ENCODE peak calls at places on chromosomes 16 and 17, in eight cellular contexts. W, H, Z, K, Q, P, M and X are unnamed samples.

GRCh38 chr17:35448214-35448898 is at the start of gene SLFN13:
- DNase-seq in W (peak), H (peak), Z (peak), K (peak), Q (peak), P (no peak), M (peak), X (peak)

GRCh38 chr16:83470406-83470805 is 337.4 kb upstream of the HSBP1 start:
- DNase-seq in W (no peak), H (no peak), Z (no peak), K (peak), Q (no peak), P (no peak), M (no peak), X (no peak)

GRCh38 chr17:79041723-79042420 is 17.9 kb downstream of the C1QTNF1 start:
- DNase-seq in W (no peak), H (no peak), Z (no peak), K (no peak), Q (no peak), P (no peak), M (no peak), X (no peak)

GRCh38 chr16:6947291-6947690 is 385.4 kb upstream of the RBFOX1 start:
- DNase-seq in W (no peak), H (no peak), Z (no peak), K (no peak), Q (no peak), P (no peak), M (no peak), X (no peak)

GRCh38 chr16:12898556-12898955 is 2.8 kb upstream of the SHISA9 start:
- DNase-seq in W (peak), H (no peak), Z (no peak), K (no peak), Q (no peak), P (no peak), M (no peak), X (no peak)

GRCh38 chr16:56193951-56194726 is 2.9 kb downstream of the GNAO1 start:
- DNase-seq in W (peak), H (peak), Z (peak), K (peak), Q (peak), P (no peak), M (no peak), X (peak)

GRCh38 chr17:82103588-82104451 is 5.8 kb upstream of the FASN start:
- DNase-seq in W (peak), H (peak), Z (no peak), K (no peak), Q (no peak), P (no peak), M (no peak), X (no peak)

GRCh38 chr16:83602797-83603735 is 204.7 kb upstream of the HSBP1 start:
- DNase-seq in W (no peak), H (no peak), Z (no peak), K (no peak), Q (no peak), P (no peak), M (no peak), X (no peak)

GRCh38 chr16:12187939-12188673 is 211.6 kb downstream of the SNX29 start:
- DNase-seq in W (no peak), H (no peak), Z (no peak), K (peak), Q (no peak), P (peak), M (no peak), X (no peak)

GRCh38 chr17:14070344-14071007 is 1.2 kb downstream of the COX10 start:
- DNase-seq in W (no peak), H (no peak), Z (no peak), K (no peak), Q (no peak), P (no peak), M (no peak), X (no peak)

GRCh38 chr16:1102921-1103648 is 7.0 kb upstream of the C1QTNF8 start:
- DNase-seq in W (peak), H (peak), Z (peak), K (peak), Q (peak), P (no peak), M (peak), X (peak)

GRCh38 chr17:38883592-38884526 is 14.0 kb downstream of the LASP1 start:
- DNase-seq in W (no peak), H (no peak), Z (no peak), K (no peak), Q (no peak), P (no peak), M (no peak), X (no peak)
- TF ChIP-seq CTCF in W (peak), H (no peak), Z (no peak), K (peak), Q (no peak), P (no peak), M (no peak), X (peak)

GRCh38 chr17:7190276-7190917 is 11.2 kb upstream of the ASGR1 start:
- DNase-seq in W (no peak), H (no peak), Z (no peak), K (no peak), Q (no peak), P (no peak), M (no peak), X (no peak)

GRCh38 chr17:7184647-7185046 is 5.5 kb upstream of the ASGR1 start:
- DNase-seq in W (no peak), H (no peak), Z (no peak), K (no peak), Q (no peak), P (no peak), M (no peak), X (no peak)

GRCh38 chr17:7183433-7184090 is 4.4 kb upstream of the ASGR1 start:
- DNase-seq in W (no peak), H (no peak), Z (no peak), K (no peak), Q (no peak), P (no peak), M (no peak), X (no peak)

GRCh38 chr17:7184091-7184488 is 4.9 kb upstream of the ASGR1 start:
- DNase-seq in W (no peak), H (no peak), Z (no peak), K (no peak), Q (no peak), P (no peak), M (no peak), X (no peak)

DNA sequence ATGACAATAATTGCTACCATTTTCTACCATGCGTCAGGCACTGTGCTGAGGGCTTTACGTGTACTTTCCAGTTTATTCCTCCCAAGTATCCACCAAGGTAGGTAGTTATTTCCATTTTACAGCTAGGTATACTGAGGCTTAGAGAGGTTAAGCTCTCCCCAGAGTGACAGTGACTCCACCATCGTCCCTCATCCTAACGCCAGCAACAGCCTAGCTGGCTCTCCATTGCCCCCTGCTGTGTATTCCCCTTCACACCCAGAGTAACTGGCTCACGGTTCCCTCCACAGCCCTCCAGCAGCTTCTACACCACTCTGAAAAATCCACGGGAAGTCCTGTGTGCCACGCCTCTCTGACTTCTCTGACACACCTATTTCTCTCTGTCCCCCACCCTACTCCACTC is 7.1 kb upstream of the ASGR1 start:
- DNase-seq in W (peak), H (no peak), Z (no peak), K (no peak), Q (no peak), P (no peak), M (no peak), X (peak)
- TF ChIP-seq CTCF in W (peak), H (no peak), Z (no peak), K (peak), Q (no peak), P (peak), M (no peak), X (no peak)

GRCh38 chr17:53186004-53186403 is 636.7 kb upstream of the KIF2B start:
- DNase-seq in W (no peak), H (no peak), Z (no peak), K (no peak), Q (no peak), P (no peak), M (no peak), X (no peak)

GRCh38 chr17:53193044-53193443 is 629.7 kb upstream of the KIF2B start:
- DNase-seq in W (no peak), H (no peak), Z (no peak), K (no peak), Q (no peak), P (no peak), M (no peak), X (no peak)

GRCh38 chr17:53191878-53192277 is 630.8 kb upstream of the KIF2B start:
- DNase-seq in W (peak), H (no peak), Z (no peak), K (no peak), Q (no peak), P (no peak), M (no peak), X (no peak)
- TF ChIP-seq CTCF in W (peak), H (no peak), Z (no peak), K (no peak), Q (no peak), P (no peak), M (no peak), X (no peak)

GRCh38 chr16:57743886-57744645 is 8.5 kb downstream of the KATNB1 start:
- DNase-seq in W (no peak), H (no peak), Z (no peak), K (no peak), Q (no peak), P (no peak), M (no peak), X (no peak)
- TF ChIP-seq CTCF in W (no peak), H (no peak), Z (no peak), K (no peak), Q (no peak), P (no peak), M (no peak), X (no peak)

DNA sequence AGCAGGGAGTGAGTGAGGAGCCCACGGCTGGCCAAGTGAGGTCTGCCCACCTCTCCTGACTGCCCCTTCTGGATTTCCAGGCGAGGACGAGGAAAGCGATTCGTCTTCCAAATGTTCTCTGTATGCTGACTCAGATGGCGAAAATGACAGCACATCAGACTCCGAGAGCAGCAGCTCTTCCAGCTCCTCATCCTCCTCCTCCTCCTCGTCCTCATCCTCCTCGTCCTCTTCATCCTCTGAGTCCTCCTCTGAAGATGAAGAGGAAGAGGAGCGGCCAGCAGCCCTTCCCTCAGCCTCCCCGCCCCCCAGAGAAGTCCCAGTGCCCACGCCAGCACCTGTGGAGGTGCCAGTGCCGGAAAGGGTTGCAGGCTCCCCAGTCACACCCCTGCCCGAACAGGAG is 13.7 kb upstream of the HSD3B7 start:
- DNase-seq in W (no peak), H (no peak), Z (no peak), K (no peak), Q (no peak), P (no peak), M (no peak), X (no peak)
- TF ChIP-seq CTCF in W (no peak), H (no peak), Z (no peak), K (no peak), Q (no peak), P (no peak), M (no peak), X (no peak)

DNA sequence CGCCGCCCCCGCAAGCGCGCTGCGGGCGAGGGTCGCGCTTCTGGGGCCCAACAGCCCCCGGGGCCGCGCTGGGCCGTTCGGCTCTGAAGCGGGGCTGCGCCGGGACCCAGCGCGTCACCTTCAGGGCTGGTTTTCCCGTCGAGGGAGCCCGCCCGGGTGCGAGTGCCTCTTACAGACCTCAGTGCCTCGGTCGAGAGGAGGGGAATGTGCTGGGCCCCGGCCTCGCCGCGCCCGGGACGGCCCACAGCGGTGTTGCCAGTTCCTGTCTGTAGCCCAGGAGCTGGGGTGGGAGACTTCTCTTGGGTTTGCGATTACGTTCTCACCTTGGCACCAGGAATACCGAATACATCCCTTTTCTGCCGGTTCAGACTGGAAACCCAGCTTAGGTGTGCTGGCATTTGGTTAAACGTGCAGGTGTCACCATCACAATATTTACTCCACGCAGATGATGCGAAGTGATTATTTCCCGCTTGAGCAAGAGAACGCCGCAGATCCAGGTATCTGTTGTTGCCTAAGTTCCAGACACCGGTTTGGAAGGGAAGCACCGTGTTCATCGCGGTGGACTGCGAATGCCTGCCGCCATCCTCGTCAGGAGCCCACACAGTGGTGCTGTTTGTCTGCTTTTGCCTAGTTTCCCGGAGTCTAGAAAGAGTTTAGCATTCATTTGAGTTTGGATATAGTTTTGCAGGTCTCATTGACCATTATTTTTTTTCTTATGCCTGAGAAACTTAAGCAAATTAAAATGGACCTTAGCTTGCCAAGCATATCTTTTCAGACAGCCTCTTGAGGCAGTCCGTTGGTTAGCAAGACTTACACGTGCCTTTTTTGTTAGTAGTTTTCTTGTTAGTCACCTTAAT is 915 bp downstream of the MAP1LC3B start:
- DNase-seq in W (peak), H (peak), Z (peak), K (peak), Q (peak), P (no peak), M (no peak), X (peak)
- TF ChIP-seq CTCF in W (peak), H (peak), Z (no peak), K (peak), Q (peak), P (peak), M (no peak), X (no peak)

GRCh38 chr17:29150191-29150590 is 30.0 kb downstream of the MYO18A start:
- DNase-seq in W (peak), H (peak), Z (no peak), K (no peak), Q (no peak), P (no peak), M (no peak), X (no peak)

GRCh38 chr17:29147682-29148081 is 32.5 kb downstream of the MYO18A start:
- DNase-seq in W (no peak), H (no peak), Z (no peak), K (no peak), Q (no peak), P (no peak), M (no peak), X (no peak)

GRCh38 chr17:29149431-29150064 is 30.6 kb downstream of the MYO18A start:
- DNase-seq in W (peak), H (peak), Z (peak), K (no peak), Q (peak), P (no peak), M (no peak), X (peak)

GRCh38 chr17:29148257-29148789 is 31.9 kb downstream of the MYO18A start:
- DNase-seq in W (peak), H (peak), Z (no peak), K (no peak), Q (no peak), P (no peak), M (no peak), X (no peak)

GRCh38 chr17:29148790-29149430 is 31.3 kb downstream of the MYO18A start:
- DNase-seq in W (peak), H (peak), Z (peak), K (peak), Q (peak), P (peak), M (peak), X (peak)
- TF ChIP-seq CTCF in W (peak), H (peak), Z (peak), K (peak), Q (peak), P (peak), M (peak), X (peak)

GRCh38 chr16:14310519-14310991 is 239.4 kb downstream of the MRTFB start:
- DNase-seq in W (peak), H (peak), Z (peak), K (peak), Q (peak), P (no peak), M (no peak), X (no peak)
- TF ChIP-seq CTCF in W (peak), H (no peak), Z (no peak), K (peak), Q (peak), P (peak), M (no peak), X (no peak)

GRCh38 chr16:29815793-29816693 is at the start of gene PAGR1:
- DNase-seq in W (peak), H (peak), Z (peak), K (peak), Q (peak), P (peak), M (peak), X (peak)
- TF ChIP-seq CTCF in W (peak), H (peak), Z (peak), K (peak), Q (peak), P (peak), M (peak), X (peak)